ENCODE peak calls at places on chromosome 13, in eight cellular contexts. X is fibroblast of lung, S is substantia nigra, V is AG04450, D is MM.1S, W is GM23248, F is aorta, J is WERI-Rb-1. M is an unnamed sample.

GRCh38 chr13:92297971-92298942 is 899.8 kb downstream of the GPC5 start:
- DNase-seq in V (no peak), D (no peak), F (no peak), X (no peak), J (no peak), W (no peak), S (no peak), M (no peak)

GRCh38 chr13:19864018-19864338 is 529 bp upstream of the ZMYM5 start:
- DNase-seq in X (peak; percentile 83), S (peak; percentile 87), W (peak; percentile 78), D (peak; percentile 38), F (peak; percentile 91), J (peak; percentile 60), V (no peak), M (no peak)

GRCh38 chr13:76741624-76742023 is 144.6 kb downstream of the KCTD12 start:
- DNase-seq in D (no peak), X (no peak), V (no peak), W (no peak), S (no peak), F (no peak), J (no peak), M (no peak)

GRCh38 chr13:27171830-27172494 is 351 bp upstream of the USP12 start:
- DNase-seq in F (peak; percentile 98), X (peak; percentile 87), J (peak; percentile 98), V (peak; percentile 67), W (peak; percentile 96), S (peak; percentile 91), D (peak; percentile 83), M (peak; percentile 94)

GRCh38 chr13:58087566-58087965 is 456.0 kb downstream of the PCDH17 start:
- DNase-seq in J (no peak), X (peak; percentile 1), V (no peak), S (no peak), W (no peak), D (no peak), F (no peak), M (no peak)

GRCh38 chr13:23414682-23415081 is 18.8 kb downstream of the SACS start:
- DNase-seq in X (no peak), V (no peak), D (no peak), F (no peak), W (no peak), S (no peak), J (no peak), M (no peak)

GRCh38 chr13:90276208-90276607 is 1071.3 kb upstream of the MIR17HG start:
- DNase-seq in X (peak; percentile 7), W (no peak), D (no peak), J (no peak), V (no peak), S (no peak), F (no peak), M (no peak)

GRCh38 chr13:85379433-85379832 is 419.8 kb downstream of the SLITRK6 start:
- DNase-seq in D (peak; percentile 63), X (no peak), V (no peak), J (no peak), W (no peak), F (no peak), S (no peak), M (no peak)

GRCh38 chr13:98927954-98928927 is 49.6 kb downstream of the DOCK9 start:
- DNase-seq in F (no peak), X (peak; percentile 70), J (no peak), V (peak; percentile 6), S (no peak), D (no peak), W (peak; percentile 95), M (peak; percentile 34)

GRCh38 chr13:50955807-50956206 is 46.2 kb downstream of the RNASEH2B start:
- DNase-seq in S (no peak), V (no peak), D (no peak), X (no peak), J (no peak), W (no peak), F (no peak), M (no peak)

GRCh38 chr13:21228738-21229137 is 52.3 kb downstream of the MRPL57 start:
- DNase-seq in D (no peak), F (no peak), V (no peak), J (no peak), X (no peak), W (no peak), S (no peak), M (no peak)

GRCh38 chr13:84658881-84659661 is 776.8 kb upstream of the SLITRK1 start:
- DNase-seq in S (no peak), J (no peak), X (peak; percentile 57), D (peak; percentile 20), W (peak; percentile 18), V (no peak), F (no peak), M (no peak)

GRCh38 chr13:34462843-34463242 is 479.2 kb upstream of the NBEA start:
- DNase-seq in V (no peak), J (no peak), S (no peak), D (no peak), W (peak; percentile 82), X (peak; percentile 87), F (no peak), M (no peak)

GRCh38 chr13:25169951-25170553 is 2.0 kb downstream of the AMER2 start:
- DNase-seq in X (no peak), D (no peak), F (no peak), S (no peak), J (peak; percentile 70), W (no peak), V (no peak), M (no peak)

GRCh38 chr13:63381078-63381859 is 1965.6 kb upstream of the PCDH20 start:
- DNase-seq in X (peak; percentile 56), W (no peak), D (no peak), V (no peak), J (no peak), F (no peak), S (no peak), M (no peak)

DNA sequence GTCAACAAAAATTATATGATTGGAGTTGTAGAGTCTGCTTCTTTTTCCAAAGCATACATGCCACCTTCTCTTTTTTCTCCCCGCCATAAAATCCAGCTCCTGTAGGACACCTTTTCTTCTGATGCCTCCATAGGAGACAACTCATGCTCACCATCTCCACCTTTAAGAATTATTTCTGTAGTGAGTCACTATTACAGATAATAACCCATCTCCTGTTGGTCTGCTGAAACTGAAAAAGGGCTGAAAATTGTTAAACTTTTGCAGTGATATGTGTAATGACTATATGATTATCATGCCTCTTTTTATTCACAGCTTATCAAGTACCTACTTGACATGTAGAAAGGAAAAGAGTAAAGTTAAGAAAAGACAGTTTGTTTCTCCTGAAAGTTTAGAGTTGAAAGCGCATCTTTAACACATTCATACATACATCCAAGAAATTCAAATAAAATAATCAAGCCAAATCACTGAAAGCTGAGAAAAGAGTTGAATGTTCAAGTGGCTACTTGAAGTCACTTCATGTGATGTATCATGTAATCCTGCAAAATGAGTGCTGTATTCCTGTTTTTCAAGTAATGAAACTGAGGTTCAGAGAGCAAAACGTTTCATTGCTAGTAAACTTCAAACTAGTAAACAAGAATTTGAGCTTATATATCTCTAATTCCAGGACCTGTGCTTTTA is 35.5 kb upstream of the LPAR6 start:
- DNase-seq in S (no peak), X (peak; percentile 25), D (no peak), J (no peak), W (peak; percentile 26), V (no peak), F (no peak), M (no peak)
- H3K27ac ChIP-seq in S (no peak overlapping the region), X (no peak overlapping the region), D (no peak overlapping the region), J (no peak overlapping the region), W (peak overlapping the region; percentile 15), V (no peak overlapping the region), F (no peak overlapping the region), M (no peak overlapping the region)

DNA sequence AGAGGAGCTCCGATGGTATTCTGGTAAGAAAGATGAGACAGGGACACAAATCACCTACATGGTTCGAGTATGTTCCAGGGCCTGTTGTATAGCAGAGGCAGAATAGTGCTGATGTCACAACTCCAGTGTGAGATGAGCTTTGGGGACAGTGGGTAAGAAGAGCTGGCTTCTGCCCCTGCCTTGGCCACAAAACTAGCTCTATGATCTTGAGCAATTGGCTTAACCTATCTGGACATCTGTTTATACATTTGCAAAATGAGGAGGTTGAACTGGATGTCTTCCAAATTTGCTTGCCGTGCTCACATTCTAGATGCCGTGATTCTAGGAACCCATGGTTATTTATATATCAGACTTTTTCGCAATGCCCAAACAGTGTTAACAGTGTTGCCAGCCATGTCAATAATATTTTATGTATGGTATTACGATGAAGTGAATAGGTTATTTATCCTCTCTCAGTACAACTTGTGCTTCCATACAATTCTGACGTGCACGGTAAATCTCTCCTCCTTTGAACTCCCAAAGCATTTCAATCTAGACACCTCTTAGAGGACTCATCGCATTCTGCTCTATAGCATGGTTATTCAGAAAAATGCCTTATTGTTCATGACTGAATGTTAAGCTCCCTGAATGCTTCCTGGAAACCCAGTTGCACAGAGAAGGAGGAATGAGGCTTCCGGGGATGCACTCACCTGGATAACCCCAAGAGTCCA is 316.0 kb downstream of the FOXO1 start:
- DNase-seq in S (no peak), X (peak; percentile 20), J (no peak), W (no peak), D (no peak), V (no peak), F (no peak), M (no peak)
- H3K27ac ChIP-seq in S (no peak overlapping the region), X (no peak overlapping the region), J (no peak overlapping the region), W (no peak overlapping the region), D (no peak overlapping the region), V (no peak overlapping the region), F (no peak overlapping the region), M (no peak overlapping the region)

DNA sequence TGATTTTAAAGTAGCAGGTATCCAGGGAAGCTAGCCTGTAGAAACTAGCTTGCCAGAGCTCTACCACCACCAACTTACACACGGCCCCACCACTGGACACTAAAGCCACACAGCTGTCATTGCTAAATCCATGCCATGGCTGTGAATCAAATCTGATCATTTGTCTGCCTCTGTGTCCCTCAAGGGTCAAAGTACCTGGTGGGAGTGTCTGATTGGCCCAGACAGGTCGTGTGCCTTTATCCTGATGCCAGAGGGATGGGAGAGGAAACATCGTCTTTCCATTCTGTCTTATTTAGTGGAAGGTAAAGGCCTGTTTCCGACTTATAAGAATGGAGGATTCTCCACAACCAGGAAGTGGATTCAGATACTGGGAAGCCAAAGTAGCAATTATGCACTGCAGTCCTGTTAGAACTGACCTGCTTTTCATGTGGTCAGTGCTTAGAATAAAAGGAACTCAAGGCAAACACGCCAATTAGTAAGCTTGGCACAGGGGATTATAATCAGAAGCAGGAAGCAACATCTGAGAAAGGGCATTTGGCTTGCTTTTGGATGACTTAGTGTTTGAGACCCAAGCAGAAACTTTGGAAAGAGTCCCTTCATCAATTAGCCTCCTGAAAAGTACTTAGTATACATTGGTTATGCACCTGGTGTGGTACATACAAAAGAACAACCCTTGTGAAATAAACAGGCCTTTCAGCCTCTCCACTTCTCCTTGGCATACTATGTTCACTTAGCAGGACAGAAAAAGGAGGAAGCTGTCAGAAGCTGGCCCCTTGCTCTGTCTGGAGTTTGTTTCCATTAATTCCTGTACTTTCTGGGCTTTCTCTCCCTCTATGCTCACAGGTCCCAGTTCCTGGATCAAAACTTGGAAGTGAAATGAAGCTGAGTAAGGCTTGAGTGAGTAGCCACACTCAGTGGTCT is 192.4 kb downstream of the NUFIP1 start:
- DNase-seq in W (no peak), D (no peak), J (no peak), V (no peak), F (no peak), X (no peak), S (no peak), M (no peak)
- H3K27ac ChIP-seq in W (no peak overlapping the region), D (no peak overlapping the region), J (no peak overlapping the region), V (no peak overlapping the region), F (no peak overlapping the region), X (no peak overlapping the region), S (no peak overlapping the region), M (no peak overlapping the region)

DNA sequence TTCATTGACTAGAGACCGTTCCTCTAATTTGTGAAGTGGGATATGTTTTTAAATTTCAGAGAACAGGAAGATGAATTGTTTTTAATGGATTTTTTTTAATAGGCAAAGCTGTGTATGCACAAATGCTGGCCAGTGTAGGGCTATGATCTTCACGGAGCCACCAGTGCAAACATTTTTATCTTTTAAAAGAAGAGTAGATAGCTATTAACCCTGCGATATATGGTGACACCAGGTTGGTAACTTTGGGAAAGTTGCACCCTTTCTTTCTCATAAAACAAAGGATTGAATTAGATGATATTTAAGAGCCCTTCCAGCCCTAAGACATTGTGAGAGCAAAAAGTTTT is 267.4 kb downstream of the KLF5 start:
- DNase-seq in W (no peak), J (no peak), D (no peak), S (no peak), X (no peak), F (no peak), V (no peak), M (no peak)
- H3K27ac ChIP-seq in W (no peak overlapping the region), J (no peak overlapping the region), D (no peak overlapping the region), S (no peak overlapping the region), X (no peak overlapping the region), F (no peak overlapping the region), V (no peak overlapping the region), M (peak overlapping the region; percentile 87)